ENCODE peak calls at places on chromosomes 16 and 17, in seven cellular contexts. One of them, this sample, is unnamed.
A peak's percentile ranks its signal among the peaks of the same experiment; 100 is the strongest.

GRCh38 chr17:34644941-34645550 is 65.7 kb downstream of the TMEM132E start:
- DNase-seq in GM12878: no peak
- DNase-seq in HFFc6: no peak
- DNase-seq in fibroblast of the aortic adventitia: no peak
- DNase-seq in fibroblast of pulmonary artery: no peak
- DNase-seq in heart left ventricle: no peak
- DNase-seq in dorsolateral prefrontal cortex: no peak
- DNase-seq in this sample: no peak

GRCh38 chr16:8026450-8026849 is 563.9 kb downstream of the TMEM114 start:
- DNase-seq in GM12878: no peak
- DNase-seq in HFFc6: no peak
- DNase-seq in fibroblast of the aortic adventitia: no peak
- DNase-seq in fibroblast of pulmonary artery: no peak
- DNase-seq in heart left ventricle: no peak
- DNase-seq in dorsolateral prefrontal cortex: no peak
- DNase-seq in this sample: no peak

GRCh38 chr16:83813818-83814653 is 6.3 kb downstream of the HSBP1 start:
- DNase-seq in GM12878: no peak
- DNase-seq in HFFc6: peak; percentile 29
- DNase-seq in fibroblast of the aortic adventitia: peak; percentile 48
- DNase-seq in fibroblast of pulmonary artery: peak; percentile 62
- DNase-seq in heart left ventricle: no peak
- DNase-seq in dorsolateral prefrontal cortex: no peak
- DNase-seq in this sample: no peak

GRCh38 chr17:55398689-55399088 is 22.9 kb downstream of the MMD start:
- DNase-seq in GM12878: no peak
- DNase-seq in HFFc6: peak; percentile 4
- DNase-seq in fibroblast of the aortic adventitia: peak; percentile 28
- DNase-seq in fibroblast of pulmonary artery: peak; percentile 38
- DNase-seq in heart left ventricle: no peak
- DNase-seq in dorsolateral prefrontal cortex: no peak
- DNase-seq in this sample: no peak

GRCh38 chr16:48434653-48435318 is 49.6 kb upstream of the SIAH1 start:
- DNase-seq in GM12878: no peak
- DNase-seq in HFFc6: no peak
- DNase-seq in fibroblast of the aortic adventitia: peak; percentile 62
- DNase-seq in fibroblast of pulmonary artery: peak; percentile 73
- DNase-seq in heart left ventricle: peak; percentile 39
- DNase-seq in dorsolateral prefrontal cortex: no peak
- DNase-seq in this sample: no peak

GRCh38 chr16:86086471-86086870 is 187.5 kb downstream of the IRF8 start:
- DNase-seq in GM12878: no peak
- DNase-seq in HFFc6: no peak
- DNase-seq in fibroblast of the aortic adventitia: no peak
- DNase-seq in fibroblast of pulmonary artery: no peak
- DNase-seq in heart left ventricle: no peak
- DNase-seq in dorsolateral prefrontal cortex: no peak
- DNase-seq in this sample: no peak

GRCh38 chr17:43368740-43369506 is 29.9 kb upstream of the ARL4D start:
- DNase-seq in GM12878: no peak
- DNase-seq in HFFc6: peak; percentile 70
- DNase-seq in fibroblast of the aortic adventitia: peak; percentile 77
- DNase-seq in fibroblast of pulmonary artery: peak; percentile 86
- DNase-seq in heart left ventricle: peak; percentile 91
- DNase-seq in dorsolateral prefrontal cortex: peak; percentile 77
- DNase-seq in this sample: no peak

GRCh38 chr17:72906306-72906705 is 186.2 kb downstream of the SLC39A11 start:
- DNase-seq in GM12878: no peak
- DNase-seq in HFFc6: no peak
- DNase-seq in fibroblast of the aortic adventitia: no peak
- DNase-seq in fibroblast of pulmonary artery: no peak
- DNase-seq in heart left ventricle: no peak
- DNase-seq in dorsolateral prefrontal cortex: peak; percentile 65
- DNase-seq in this sample: no peak

GRCh38 chr17:77839324-77840155 is 119.0 kb upstream of the TNRC6C start:
- DNase-seq in GM12878: no peak
- DNase-seq in HFFc6: no peak
- DNase-seq in fibroblast of the aortic adventitia: no peak
- DNase-seq in fibroblast of pulmonary artery: peak; percentile 16
- DNase-seq in heart left ventricle: no peak
- DNase-seq in dorsolateral prefrontal cortex: no peak
- DNase-seq in this sample: no peak

GRCh38 chr17:68533887-68534700 is 21.9 kb downstream of the PRKAR1A start:
- DNase-seq in GM12878: no peak
- DNase-seq in HFFc6: peak; percentile 15
- DNase-seq in fibroblast of the aortic adventitia: peak; percentile 90
- DNase-seq in fibroblast of pulmonary artery: peak; percentile 43
- DNase-seq in heart left ventricle: no peak
- DNase-seq in dorsolateral prefrontal cortex: no peak
- DNase-seq in this sample: no peak

GRCh38 chr16:82523786-82524185 is 103.0 kb upstream of the CDH13 start:
- DNase-seq in GM12878: no peak
- DNase-seq in HFFc6: no peak
- DNase-seq in fibroblast of the aortic adventitia: no peak
- DNase-seq in fibroblast of pulmonary artery: no peak
- DNase-seq in heart left ventricle: no peak
- DNase-seq in dorsolateral prefrontal cortex: no peak
- DNase-seq in this sample: no peak

GRCh38 chr16:73053379-73054130 is 5.6 kb upstream of the ZFHX3 start:
- DNase-seq in GM12878: no peak
- DNase-seq in HFFc6: no peak
- DNase-seq in fibroblast of the aortic adventitia: peak; percentile 58
- DNase-seq in fibroblast of pulmonary artery: peak; percentile 79
- DNase-seq in heart left ventricle: no peak
- DNase-seq in dorsolateral prefrontal cortex: no peak
- DNase-seq in this sample: no peak

DNA sequence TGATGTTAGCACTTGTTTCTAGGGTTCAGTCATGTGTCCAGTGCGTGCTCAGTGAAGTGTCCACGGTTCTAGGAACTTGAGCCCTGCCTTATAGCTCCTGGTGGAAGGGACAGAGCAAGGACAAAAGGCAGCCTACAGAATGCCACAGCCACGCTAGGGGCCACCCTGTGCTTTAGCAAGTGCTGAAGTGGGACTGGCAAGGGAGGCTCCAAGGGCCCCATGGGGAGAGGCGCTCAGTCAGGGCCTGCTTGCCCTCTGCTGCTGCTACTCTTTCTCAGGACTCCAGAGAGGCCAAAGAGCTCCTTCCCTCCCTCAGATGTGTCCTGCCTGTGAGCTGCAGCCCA is 6.8 kb downstream of the NT5C start:
- DNase-seq in GM12878: no peak
- DNase-seq in HFFc6: no peak
- DNase-seq in fibroblast of the aortic adventitia: no peak
- DNase-seq in fibroblast of pulmonary artery: no peak
- DNase-seq in heart left ventricle: no peak
- DNase-seq in dorsolateral prefrontal cortex: no peak
- DNase-seq in this sample: no peak
- TF ChIP-seq CTCF in GM12878: no peak
- TF ChIP-seq CTCF in HFFc6: no peak
- TF ChIP-seq CTCF in fibroblast of the aortic adventitia: no peak
- TF ChIP-seq CTCF in fibroblast of pulmonary artery: no peak
- TF ChIP-seq CTCF in heart left ventricle: no peak
- TF ChIP-seq CTCF in dorsolateral prefrontal cortex: no peak
- TF ChIP-seq CTCF in this sample: no peak

GRCh38 chr16:65180986-65181710 is 59.3 kb upstream of the CDH11 start:
- DNase-seq in GM12878: no peak
- DNase-seq in HFFc6: no peak
- DNase-seq in fibroblast of the aortic adventitia: no peak
- DNase-seq in fibroblast of pulmonary artery: no peak
- DNase-seq in heart left ventricle: no peak
- DNase-seq in dorsolateral prefrontal cortex: no peak
- DNase-seq in this sample: no peak
- TF ChIP-seq CTCF in GM12878: no peak
- TF ChIP-seq CTCF in HFFc6: peak; percentile 42
- TF ChIP-seq CTCF in fibroblast of the aortic adventitia: no peak
- TF ChIP-seq CTCF in fibroblast of pulmonary artery: no peak
- TF ChIP-seq CTCF in heart left ventricle: no peak
- TF ChIP-seq CTCF in dorsolateral prefrontal cortex: no peak
- TF ChIP-seq CTCF in this sample: no peak

GRCh38 chr17:7914771-7915610 is 1.1 kb downstream of the RNF227 start:
- DNase-seq in GM12878: no peak
- DNase-seq in HFFc6: peak; percentile 27
- DNase-seq in fibroblast of the aortic adventitia: peak; percentile 45
- DNase-seq in fibroblast of pulmonary artery: peak; percentile 70
- DNase-seq in heart left ventricle: peak; percentile 41
- DNase-seq in dorsolateral prefrontal cortex: no peak
- DNase-seq in this sample: no peak

GRCh38 chr17:7915611-7916382 is at the start of gene RNF227:
- DNase-seq in GM12878: peak; percentile 57
- DNase-seq in HFFc6: peak; percentile 97
- DNase-seq in fibroblast of the aortic adventitia: peak; percentile 95
- DNase-seq in fibroblast of pulmonary artery: peak; percentile 98
- DNase-seq in heart left ventricle: peak; percentile 94
- DNase-seq in dorsolateral prefrontal cortex: peak; percentile 84
- DNase-seq in this sample: peak; percentile 54

GRCh38 chr17:7910711-7911110 is 5.4 kb downstream of the RNF227 start:
- DNase-seq in GM12878: no peak
- DNase-seq in HFFc6: no peak
- DNase-seq in fibroblast of the aortic adventitia: no peak
- DNase-seq in fibroblast of pulmonary artery: no peak
- DNase-seq in heart left ventricle: no peak
- DNase-seq in dorsolateral prefrontal cortex: no peak
- DNase-seq in this sample: no peak

GRCh38 chr17:7910281-7910680 is 5.8 kb downstream of the RNF227 start:
- DNase-seq in GM12878: no peak
- DNase-seq in HFFc6: no peak
- DNase-seq in fibroblast of the aortic adventitia: no peak
- DNase-seq in fibroblast of pulmonary artery: no peak
- DNase-seq in heart left ventricle: no peak
- DNase-seq in dorsolateral prefrontal cortex: no peak
- DNase-seq in this sample: no peak

DNA sequence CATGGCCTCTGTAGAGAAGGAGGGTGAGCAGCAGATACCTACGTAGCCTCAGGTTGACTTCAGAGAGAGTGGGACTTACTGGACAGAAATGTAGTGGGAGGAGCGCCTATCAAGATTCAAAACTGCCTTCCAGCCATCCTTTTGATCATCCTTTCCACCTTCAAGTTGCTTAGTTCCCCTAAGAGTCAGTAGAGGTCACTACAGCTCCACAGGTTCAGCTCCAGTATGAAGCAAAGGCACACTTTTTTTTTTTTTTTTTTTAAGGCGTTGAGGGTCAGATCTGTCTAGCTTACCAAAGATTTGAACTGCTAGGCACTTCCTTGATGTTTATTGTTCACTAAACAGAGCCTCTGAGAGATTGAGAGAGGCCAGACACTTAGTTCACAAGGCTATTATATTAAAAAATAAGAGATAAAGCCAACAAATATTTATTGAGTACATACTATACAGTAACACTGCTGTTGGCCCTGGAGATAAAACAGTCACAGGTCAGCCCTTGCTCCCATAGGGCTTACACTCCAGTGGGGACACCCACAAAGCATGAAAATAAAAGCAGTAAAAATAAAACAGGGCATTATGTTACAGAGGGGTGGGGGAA is 3.1 kb downstream of the RNF227 start:
- DNase-seq in GM12878: peak; percentile 43
- DNase-seq in HFFc6: peak; percentile 69
- DNase-seq in fibroblast of the aortic adventitia: peak; percentile 89
- DNase-seq in fibroblast of pulmonary artery: peak; percentile 86
- DNase-seq in heart left ventricle: no peak
- DNase-seq in dorsolateral prefrontal cortex: no peak
- DNase-seq in this sample: peak; percentile 70
- TF ChIP-seq CTCF in GM12878: peak; percentile 82
- TF ChIP-seq CTCF in HFFc6: peak; percentile 79
- TF ChIP-seq CTCF in fibroblast of the aortic adventitia: peak; percentile 80
- TF ChIP-seq CTCF in fibroblast of pulmonary artery: peak; percentile 77
- TF ChIP-seq CTCF in heart left ventricle: peak; percentile 72
- TF ChIP-seq CTCF in dorsolateral prefrontal cortex: peak; percentile 59
- TF ChIP-seq CTCF in this sample: peak; percentile 82

GRCh38 chr16:24337013-24337412 is 80.9 kb downstream of the CACNG3 start:
- DNase-seq in GM12878: no peak
- DNase-seq in HFFc6: no peak
- DNase-seq in fibroblast of the aortic adventitia: no peak
- DNase-seq in fibroblast of pulmonary artery: no peak
- DNase-seq in heart left ventricle: no peak
- DNase-seq in dorsolateral prefrontal cortex: no peak
- DNase-seq in this sample: no peak
- TF ChIP-seq CTCF in GM12878: no peak
- TF ChIP-seq CTCF in HFFc6: no peak
- TF ChIP-seq CTCF in fibroblast of the aortic adventitia: no peak
- TF ChIP-seq CTCF in fibroblast of pulmonary artery: no peak
- TF ChIP-seq CTCF in heart left ventricle: no peak
- TF ChIP-seq CTCF in dorsolateral prefrontal cortex: no peak
- TF ChIP-seq CTCF in this sample: no peak

GRCh38 chr16:30966033-30966619 is 8.6 kb downstream of the SETD1A start:
- DNase-seq in GM12878: no peak
- DNase-seq in HFFc6: no peak
- DNase-seq in fibroblast of the aortic adventitia: no peak
- DNase-seq in fibroblast of pulmonary artery: no peak
- DNase-seq in heart left ventricle: no peak
- DNase-seq in dorsolateral prefrontal cortex: no peak
- DNase-seq in this sample: no peak

GRCh38 chr16:30972872-30973271 is 12.1 kb upstream of the HSD3B7 start:
- DNase-seq in GM12878: no peak
- DNase-seq in HFFc6: peak; percentile 36
- DNase-seq in fibroblast of the aortic adventitia: no peak
- DNase-seq in fibroblast of pulmonary artery: no peak
- DNase-seq in heart left ventricle: no peak
- DNase-seq in dorsolateral prefrontal cortex: no peak
- DNase-seq in this sample: no peak

GRCh38 chr16:30971298-30971697 is 13.7 kb upstream of the HSD3B7 start:
- DNase-seq in GM12878: no peak
- DNase-seq in HFFc6: no peak
- DNase-seq in fibroblast of the aortic adventitia: no peak
- DNase-seq in fibroblast of pulmonary artery: no peak
- DNase-seq in heart left ventricle: no peak
- DNase-seq in dorsolateral prefrontal cortex: no peak
- DNase-seq in this sample: no peak

GRCh38 chr16:30967795-30968194 is 10.2 kb downstream of the SETD1A start:
- DNase-seq in GM12878: no peak
- DNase-seq in HFFc6: no peak
- DNase-seq in fibroblast of the aortic adventitia: peak; percentile 26
- DNase-seq in fibroblast of pulmonary artery: no peak
- DNase-seq in heart left ventricle: no peak
- DNase-seq in dorsolateral prefrontal cortex: no peak
- DNase-seq in this sample: no peak

DNA sequence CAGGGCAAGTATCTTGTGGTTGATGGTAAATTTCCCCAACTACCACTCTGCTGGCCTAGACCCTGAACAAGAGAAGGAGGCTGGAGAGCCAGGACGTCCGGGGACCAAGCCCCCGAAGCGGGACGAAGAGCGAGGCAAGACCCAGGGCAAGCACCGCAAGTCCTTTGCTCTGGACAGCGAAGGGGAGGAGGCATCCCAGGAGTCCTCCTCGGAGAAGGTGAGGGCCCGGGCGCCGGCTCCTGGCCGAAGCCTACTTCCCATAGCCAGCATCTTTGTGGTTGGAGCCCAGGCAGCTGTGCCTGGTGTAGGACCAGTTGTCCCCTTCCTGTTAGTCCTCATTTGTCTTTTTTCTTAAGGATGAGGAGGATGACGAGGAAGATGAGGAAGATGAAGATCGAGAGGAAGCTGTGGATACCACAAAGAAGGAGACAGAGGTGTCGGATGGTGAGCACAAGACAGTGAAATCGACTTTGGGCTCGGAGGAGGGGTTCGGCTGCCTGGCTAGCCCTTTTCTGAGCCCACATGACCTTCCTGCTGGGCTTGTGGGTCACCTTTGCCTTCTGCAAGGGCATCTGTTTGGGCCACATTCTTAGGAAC is 11.8 kb downstream of the SETD1A start:
- DNase-seq in GM12878: no peak
- DNase-seq in HFFc6: no peak
- DNase-seq in fibroblast of the aortic adventitia: no peak
- DNase-seq in fibroblast of pulmonary artery: no peak
- DNase-seq in heart left ventricle: no peak
- DNase-seq in dorsolateral prefrontal cortex: no peak
- DNase-seq in this sample: no peak
- TF ChIP-seq CTCF in GM12878: no peak
- TF ChIP-seq CTCF in HFFc6: no peak
- TF ChIP-seq CTCF in fibroblast of the aortic adventitia: no peak
- TF ChIP-seq CTCF in fibroblast of pulmonary artery: no peak
- TF ChIP-seq CTCF in heart left ventricle: no peak
- TF ChIP-seq CTCF in dorsolateral prefrontal cortex: no peak
- TF ChIP-seq CTCF in this sample: no peak